ENCODE peak calls at places on chromosomes 4 and X, in eight cellular contexts. O is fibroblast of pulmonary artery; V is nephron progenitor cell; E is activated CD4-positive, alpha-beta T cell treated with anti-CD3 and anti-CD28 coated beads, Interleukin-2, amount 10 ng/mL, durations not matched to agents 24 days and 14 days; C is Peyer's patch; M is AG09309; B is heart left ventricle; F is stimulated activated CD4-positive, alpha-beta T cell treated with anti-CD3 and anti-CD28 coated beads, Interleukin-4, amount 100 ng/mL, for 48 hours. Q is an unnamed sample.

GRCh38 chr4:151486166-151486565 is 77.2 kb downstream of the FHIP1A start:
- DNase-seq in O (peak), B (no peak), V (no peak), M (peak), C (no peak), F (no peak), E (no peak), Q (no peak)

GRCh38 chr4:58275856-58276255 is 1165.7 kb upstream of the IGFBP7 start:
- DNase-seq in M (no peak), E (no peak), F (no peak), V (no peak), O (no peak), C (no peak), B (no peak), Q (no peak)

GRCh38 chr4:180832086-180832485 is 1411.1 kb upstream of the TENM3 start:
- DNase-seq in B (no peak), C (no peak), O (no peak), F (no peak), E (no peak), M (no peak), V (no peak), Q (no peak)

GRCh38 chr4:51842167-51842553 is 793 bp upstream of the DCUN1D4 start:
- DNase-seq in V (peak), O (peak), M (no peak), F (no peak), B (peak), E (no peak), C (peak), Q (no peak)

GRCh38 chr4:186554485-186554884 is 882 bp downstream of the MTNR1A start:
- DNase-seq in O (peak), V (peak), C (no peak), E (no peak), B (no peak), F (no peak), M (no peak), Q (no peak)

GRCh38 chr4:76589402-76589801 is 154.4 kb downstream of the SHROOM3 start:
- DNase-seq in O (peak), F (no peak), C (no peak), B (no peak), M (peak), V (no peak), E (no peak), Q (no peak)

GRCh38 chr4:121693450-121693849 is 3.3 kb downstream of the ANXA5 start:
- DNase-seq in O (no peak), B (no peak), F (no peak), M (no peak), V (no peak), C (no peak), E (peak), Q (no peak)

GRCh38 chrX:37314526-37314925 is 34.6 kb upstream of the PRRG1 start:
- DNase-seq in V (no peak), E (no peak), F (no peak), C (no peak), M (peak), O (peak), B (no peak), Q (no peak)

GRCh38 chr4:52877006-52877405 is 14.9 kb downstream of the RASL11B start:
- DNase-seq in V (no peak), C (no peak), O (no peak), M (no peak), B (peak), F (no peak), E (no peak), Q (no peak)

GRCh38 chr4:77209936-77210335 is 52.9 kb downstream of the CCNG2 start:
- DNase-seq in C (no peak), M (no peak), F (no peak), E (no peak), O (no peak), B (no peak), V (no peak), Q (no peak)

GRCh38 chrX:153662266-153662665 is 11.3 kb downstream of the PNCK start:
- DNase-seq in O (peak), E (peak), V (peak), C (peak), M (no peak), F (peak), B (no peak), Q (peak)